ENCODE peak calls at places on chromosomes 2 and 18, in six cellular contexts. C, K, N, W, O and L are unnamed samples.

GRCh38 chr2:2866459-2866858 is 511.2 kb downstream of the EIPR1 start:
- DNase-seq in C (no peak), N (no peak), W (no peak), K (no peak), O (no peak), L (no peak)

GRCh38 chr2:67065046-67065445 is 332.1 kb upstream of the ETAA1 start:
- DNase-seq in N (no peak), C (no peak), O (no peak), K (no peak), W (no peak), L (no peak)

GRCh38 chr2:195570329-195570728 is 86.7 kb upstream of the SLC39A10 start:
- DNase-seq in W (no peak), O (no peak), N (no peak), K (no peak), C (peak; percentile 9), L (no peak)

GRCh38 chr18:64872710-64873458 is 724.0 kb upstream of the LINC00305 start:
- DNase-seq in K (no peak), N (no peak), W (no peak), O (no peak), C (no peak), L (no peak)

GRCh38 chr2:121007490-121007853 is 271.8 kb downstream of the GLI2 start:
- DNase-seq in W (no peak), K (no peak), C (no peak), N (no peak), O (no peak), L (no peak)

GRCh38 chr2:26196683-26197418 is 24.0 kb downstream of the GAREM2 start:
- DNase-seq in C (peak; percentile 36), K (no peak), O (no peak), N (peak; percentile 46), W (no peak), L (no peak)

GRCh38 chr2:8694737-8695136 is 12.9 kb downstream of the ID2 start:
- DNase-seq in N (no peak), O (no peak), W (no peak), K (no peak), C (no peak), L (no peak)

GRCh38 chr2:57720728-57721627 is 325.6 kb upstream of the VRK2 start:
- DNase-seq in K (peak; percentile 59), O (peak; percentile 56), C (peak; percentile 61), N (peak; percentile 47), W (peak; percentile 51), L (peak; percentile 48)

GRCh38 chr2:55837073-55837472 is 86.5 kb downstream of the EFEMP1 start:
- DNase-seq in N (no peak), K (no peak), C (no peak), O (peak; percentile 73), W (no peak), L (no peak)
- TF ChIP-seq MAX in N (no peak), K (no peak), C (no peak), O (no peak), W (no peak), L (no peak)

DNA sequence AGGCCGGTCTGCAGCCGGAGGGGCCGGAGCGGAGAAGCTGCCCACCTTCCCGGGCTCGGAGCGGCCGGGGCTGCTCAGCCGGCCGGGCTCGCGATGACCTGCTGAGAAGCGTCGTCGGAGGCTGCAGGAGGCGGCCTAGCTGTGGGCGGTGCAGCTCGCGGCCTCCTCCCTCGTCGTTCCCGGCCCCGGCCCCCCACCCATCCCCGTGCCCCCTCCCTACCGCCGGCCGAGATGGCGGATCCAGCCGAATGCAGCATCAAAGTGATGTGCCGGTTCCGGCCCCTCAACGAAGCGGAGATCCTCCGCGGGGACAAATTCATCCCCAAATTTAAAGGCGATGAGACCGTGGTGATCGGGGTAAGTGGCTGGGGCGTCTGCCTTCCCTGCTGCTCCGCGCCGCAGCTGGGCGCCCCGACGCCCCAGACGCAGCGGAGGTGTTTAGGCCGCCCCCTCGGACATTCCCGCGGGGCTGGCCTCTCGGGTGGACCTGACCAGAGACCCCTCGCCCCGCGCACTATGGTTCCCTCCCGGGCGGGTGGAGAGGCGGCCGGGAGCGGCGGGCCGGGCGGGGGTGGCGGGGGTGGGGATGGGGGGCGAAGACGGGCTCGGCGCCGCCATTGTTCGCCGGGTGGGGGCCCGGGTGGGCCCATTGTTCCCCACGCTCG is 492 bp downstream of the KIF5C start:
- DNase-seq in W (no peak), C (no peak), N (no peak), K (peak; percentile 68), O (no peak), L (no peak)
- H2AFZ ChIP-seq in W (no peak overlapping the region), C (no peak overlapping the region), N (no peak overlapping the region), K (peak overlapping the region; percentile 81), O (no peak overlapping the region), L (no peak overlapping the region)

DNA sequence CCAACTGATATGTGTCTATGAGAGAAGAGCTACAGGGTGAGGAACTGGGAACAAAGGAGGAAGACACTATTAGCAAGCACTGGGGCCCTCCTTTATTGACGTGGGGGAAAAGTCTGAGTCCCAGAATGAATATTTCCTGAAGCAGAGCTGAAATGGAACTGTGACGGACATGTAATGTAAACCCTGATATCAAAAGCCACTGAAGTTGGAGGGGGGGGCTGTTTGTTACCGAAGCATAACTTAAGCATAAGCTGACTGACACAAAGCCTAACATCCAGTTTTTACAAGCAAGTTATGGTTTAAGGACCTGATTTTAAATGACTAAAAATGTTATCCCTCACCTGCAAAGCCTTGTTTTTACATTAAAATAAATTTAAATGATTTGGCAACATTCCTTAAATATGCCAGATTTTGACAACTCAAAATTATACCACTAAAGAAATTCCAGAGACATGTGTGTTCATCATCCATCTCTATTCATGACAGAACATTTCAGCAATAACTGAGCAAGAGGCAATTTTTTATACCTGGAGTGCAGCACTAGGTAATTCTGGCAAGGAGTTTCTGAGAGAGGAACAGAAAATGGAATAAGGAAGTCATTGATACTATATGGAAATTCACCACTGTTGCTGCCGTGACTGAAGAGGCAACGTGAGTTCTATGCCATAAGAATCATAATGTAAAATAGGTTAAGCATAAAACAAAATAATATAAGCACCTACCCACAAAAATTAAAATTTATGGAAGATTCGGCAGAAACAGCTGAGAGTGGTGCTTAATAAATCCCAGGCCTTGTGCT is 186.0 kb downstream of the AFF3 start:
- DNase-seq in C (no peak), N (no peak), K (no peak), W (no peak), O (no peak), L (no peak)
- TF ChIP-seq MAX in C (no peak), N (no peak), K (no peak), W (no peak), O (no peak), L (no peak)

DNA sequence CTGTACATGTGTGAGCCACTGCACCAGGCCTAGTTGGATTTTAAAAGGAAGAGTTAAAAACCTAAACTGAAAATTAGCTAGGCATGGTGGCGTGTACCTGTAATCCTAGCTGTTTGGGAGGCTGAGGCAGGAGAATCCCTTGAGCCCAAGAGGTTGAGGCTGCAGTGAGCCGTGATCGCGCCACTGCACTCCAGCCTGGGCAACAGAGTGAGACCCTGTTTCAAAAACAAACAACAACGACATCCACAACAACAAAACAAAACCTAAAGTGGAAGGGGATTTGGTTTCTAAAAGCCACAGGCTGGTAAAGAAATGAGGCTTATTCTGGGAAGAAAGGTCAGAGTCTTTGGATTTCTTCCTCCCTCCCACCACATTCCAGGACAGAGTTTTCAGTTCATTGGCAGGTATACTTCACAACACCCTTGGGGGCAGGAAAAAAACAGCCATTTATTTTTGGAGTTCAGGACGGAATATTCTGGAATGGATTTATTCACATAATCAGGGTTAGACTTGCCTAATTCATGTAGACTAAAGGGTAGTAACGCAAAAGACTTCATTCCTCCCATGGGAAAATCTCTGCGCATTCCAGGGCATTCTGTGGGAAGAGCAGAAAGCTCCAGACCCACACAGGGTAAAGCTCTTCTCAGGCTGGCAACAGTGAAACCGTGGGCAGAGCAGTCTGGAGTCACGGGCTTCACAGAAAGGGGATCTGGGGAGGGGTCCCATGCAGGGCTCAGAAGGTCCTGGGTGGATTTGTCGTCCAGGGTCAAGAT is 34.9 kb downstream of the TEX44 start:
- DNase-seq in W (no peak), N (no peak), O (no peak), C (no peak), K (no peak), L (no peak)
- H2AFZ ChIP-seq in W (no peak overlapping the region), N (peak overlapping the region; percentile 51), O (no peak overlapping the region), C (peak overlapping the region; percentile 79), K (peak overlapping the region; percentile 29), L (no peak overlapping the region)

GRCh38 chr2:107282135-107282534 is 396.2 kb upstream of the ST6GAL2 start:
- DNase-seq in W (no peak), O (no peak), N (no peak), K (no peak), C (no peak), L (no peak)

GRCh38 chr2:107290041-107290440 is 404.1 kb upstream of the ST6GAL2 start:
- DNase-seq in O (no peak), K (no peak), C (no peak), N (no peak), W (no peak), L (no peak)

GRCh38 chr2:107281637-107282036 is 395.7 kb upstream of the ST6GAL2 start:
- DNase-seq in K (no peak), N (no peak), C (no peak), W (no peak), O (no peak), L (no peak)

DNA sequence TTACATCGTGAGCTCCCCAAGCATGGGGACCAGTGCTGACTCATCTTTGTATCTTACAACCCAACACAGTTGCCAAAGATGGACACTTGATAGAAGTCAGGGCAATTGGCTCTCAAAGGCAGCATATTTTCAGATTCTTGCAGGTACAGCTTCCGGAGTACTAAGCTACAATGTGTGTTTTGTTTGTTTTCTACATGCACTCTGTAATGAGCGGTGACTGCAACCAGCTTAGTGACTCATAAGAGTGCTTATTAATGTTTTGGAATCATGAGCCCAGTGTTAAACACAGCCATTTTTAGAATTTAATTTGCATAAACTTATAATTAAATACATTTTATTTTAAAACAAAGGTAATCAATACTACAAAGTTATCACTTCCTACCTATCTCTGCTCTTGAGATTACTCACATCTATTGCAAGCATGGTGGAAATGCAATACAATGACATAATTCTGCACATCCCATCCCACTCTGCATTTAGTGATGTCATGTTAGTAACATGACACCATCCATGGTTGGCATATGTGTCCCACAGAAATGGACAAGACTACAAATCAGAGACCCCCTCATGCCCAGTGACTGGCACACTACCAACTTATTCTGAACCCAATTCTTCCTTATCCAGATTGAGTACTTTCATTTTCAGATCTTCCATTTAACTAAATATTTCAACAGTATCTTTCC is 399.8 kb upstream of the ST6GAL2 start:
- DNase-seq in C (no peak), O (no peak), K (no peak), W (no peak), N (no peak), L (no peak)
- TF ChIP-seq MAX in C (no peak), O (no peak), K (no peak), W (no peak), N (no peak), L (no peak)

DNA sequence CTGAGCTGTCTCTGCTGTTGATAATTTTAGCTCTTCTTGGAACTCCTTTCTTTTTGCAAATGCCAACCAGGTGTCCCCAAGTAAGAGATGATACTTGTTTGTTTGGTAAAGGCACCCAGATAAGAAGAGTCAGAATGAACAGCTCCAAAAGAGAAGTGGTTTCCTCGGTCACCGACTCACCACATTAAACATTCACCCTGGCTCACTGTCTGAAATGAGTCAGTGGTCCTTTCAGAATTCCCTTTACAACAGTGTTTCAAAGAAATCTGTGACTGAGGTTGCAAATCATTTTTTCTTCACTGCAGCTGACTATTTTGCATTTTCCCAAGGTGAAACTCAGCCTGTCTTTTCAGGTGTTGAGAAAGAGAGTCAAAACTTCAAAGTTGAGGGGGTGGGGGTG is 16.2 kb upstream of the CXCR4 start:
- DNase-seq in K (no peak), N (no peak), O (no peak), C (no peak), W (no peak), L (no peak)
- H2AFZ ChIP-seq in K (no peak overlapping the region), N (no peak overlapping the region), O (no peak overlapping the region), C (no peak overlapping the region), W (no peak overlapping the region), L (no peak overlapping the region)

GRCh38 chr2:161975062-161975812 is 98.8 kb downstream of the DPP4 start:
- DNase-seq in K (no peak), C (no peak), N (no peak), W (no peak), O (no peak), L (no peak)
- TF ChIP-seq MAX in K (no peak), C (no peak), N (no peak), W (no peak), O (no peak), L (no peak)